ENCODE peak calls at places on chromosomes 1 and 21, in five cellular contexts. F, A, S, Q and W are unnamed samples.

GRCh38 chr1:166874464-166874863 is 1.6 kb downstream of the TADA1 start:
- DNase-seq in S (no peak), A (no peak), F (no peak), Q (no peak), W (no peak)

GRCh38 chr1:60960846-60961542 is 121.4 kb upstream of the NFIA start:
- DNase-seq in F (no peak), Q (no peak), S (no peak), A (no peak), W (peak; percentile 65)

GRCh38 chr1:245516178-245516829 is 361.5 kb downstream of the KIF26B start:
- DNase-seq in F (peak; percentile 21), A (peak; percentile 38), S (no peak), Q (no peak), W (no peak)

GRCh38 chr1:185917646-185918045 is 183.5 kb downstream of the HMCN1 start:
- DNase-seq in F (no peak), A (peak; percentile 20), Q (peak; percentile 79), S (no peak), W (peak; percentile 54)

GRCh38 chr21:17658931-17659330 is 46.2 kb upstream of the BTG3 start:
- DNase-seq in F (no peak), S (no peak), A (no peak), Q (no peak), W (no peak)

GRCh38 chr1:14128096-14128495 is 428.1 kb downstream of the PRDM2 start:
- DNase-seq in Q (no peak), F (no peak), S (no peak), A (no peak), W (no peak)

GRCh38 chr21:42411891-42412635 is 8.4 kb downstream of the UBASH3A start:
- DNase-seq in Q (peak; percentile 52), A (no peak), F (no peak), S (no peak), W (peak; percentile 48)

GRCh38 chr1:7588457-7588827 is 182.7 kb upstream of the VAMP3 start:
- DNase-seq in F (no peak), S (no peak), A (no peak), Q (no peak), W (no peak)

GRCh38 chr1:20603473-20604464 is 14.9 kb downstream of the CDA start:
- DNase-seq in S (no peak), Q (peak; percentile 76), A (peak; percentile 65), F (no peak), W (peak; percentile 92)

GRCh38 chr1:205073511-205073910 is 10.7 kb downstream of the TMEM81 start:
- DNase-seq in Q (no peak), A (no peak), S (no peak), F (no peak), W (no peak)

GRCh38 chr1:178310685-178311105 is 186.1 kb downstream of the CLEC20A start:
- DNase-seq in A (peak; percentile 21), Q (peak; percentile 83), F (peak; percentile 70), S (no peak), W (peak; percentile 47)

GRCh38 chr1:17768651-17769241 is 13.6 kb downstream of the ACTL8 start:
- DNase-seq in A (peak; percentile 68), S (no peak), Q (peak; percentile 81), F (no peak), W (peak; percentile 53)

GRCh38 chr1:154971341-154971998 is 923 bp upstream of the SHC1 start:
- DNase-seq in Q (peak; percentile 61), F (no peak), A (no peak), S (no peak), W (peak; percentile 56)

GRCh38 chr1:156860639-156861423 is at the start of gene NTRK1:
- DNase-seq in A (no peak), F (peak; percentile 50), Q (no peak), S (no peak), W (no peak)

GRCh38 chr1:7538849-7539771 is 232.0 kb upstream of the VAMP3 start:
- DNase-seq in Q (no peak), S (no peak), F (no peak), A (no peak), W (no peak)

GRCh38 chr1:53450225-53450624 is 9.0 kb upstream of the DMRTB1 start:
- DNase-seq in F (no peak), Q (no peak), S (no peak), A (no peak), W (no peak)

DNA sequence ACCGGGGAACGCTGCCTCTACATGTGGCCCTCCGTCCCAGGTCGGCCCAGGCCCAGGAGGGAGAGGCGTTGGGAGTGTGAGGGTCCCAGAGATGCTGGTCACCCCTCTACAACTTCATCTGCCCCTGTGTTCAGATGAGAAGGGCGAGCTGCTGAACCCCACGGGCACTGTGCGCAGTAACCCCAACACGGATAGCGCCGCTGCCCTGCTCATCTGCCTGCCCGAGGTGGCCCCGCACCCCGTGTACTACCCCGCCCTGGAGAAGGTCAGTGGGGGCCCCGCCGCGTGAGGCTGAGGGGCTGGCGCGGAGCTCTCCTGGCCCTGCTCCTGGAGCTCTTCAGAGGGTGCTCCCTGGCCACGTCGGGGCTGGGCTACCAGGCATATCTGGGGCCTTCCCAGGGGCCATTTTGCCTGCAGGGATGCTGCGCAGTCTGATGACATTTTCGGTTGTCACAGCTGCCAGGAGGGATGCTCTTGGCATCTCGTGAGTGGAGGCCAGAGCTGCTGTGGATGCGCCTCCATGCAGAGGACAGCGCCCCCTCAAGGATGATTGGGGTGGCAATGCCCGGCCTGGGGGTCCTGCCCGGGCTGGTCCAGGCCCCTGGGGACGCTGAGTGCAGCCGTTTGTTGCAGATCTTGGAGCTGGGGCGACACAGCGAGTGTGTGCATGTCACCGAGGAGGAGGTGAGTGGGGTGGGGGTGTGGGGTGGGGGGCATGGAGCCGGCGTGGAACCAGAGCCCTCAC is 68.6 kb downstream of the PIK3CD start:
- DNase-seq in A (no peak), F (no peak), Q (no peak), S (no peak), W (no peak)
- TF ChIP-seq CTCF in A (no peak), F (peak; percentile 47), Q (no peak), S (no peak), W (no peak)

GRCh38 chr1:10803971-10804820 is 7.8 kb upstream of the CASZ1 start:
- DNase-seq in A (no peak), Q (no peak), S (no peak), F (no peak), W (no peak)
- H3K4me3 ChIP-seq in A (no peak overlapping the region), Q (no peak overlapping the region), S (no peak overlapping the region), F (no peak overlapping the region), W (no peak overlapping the region)

DNA sequence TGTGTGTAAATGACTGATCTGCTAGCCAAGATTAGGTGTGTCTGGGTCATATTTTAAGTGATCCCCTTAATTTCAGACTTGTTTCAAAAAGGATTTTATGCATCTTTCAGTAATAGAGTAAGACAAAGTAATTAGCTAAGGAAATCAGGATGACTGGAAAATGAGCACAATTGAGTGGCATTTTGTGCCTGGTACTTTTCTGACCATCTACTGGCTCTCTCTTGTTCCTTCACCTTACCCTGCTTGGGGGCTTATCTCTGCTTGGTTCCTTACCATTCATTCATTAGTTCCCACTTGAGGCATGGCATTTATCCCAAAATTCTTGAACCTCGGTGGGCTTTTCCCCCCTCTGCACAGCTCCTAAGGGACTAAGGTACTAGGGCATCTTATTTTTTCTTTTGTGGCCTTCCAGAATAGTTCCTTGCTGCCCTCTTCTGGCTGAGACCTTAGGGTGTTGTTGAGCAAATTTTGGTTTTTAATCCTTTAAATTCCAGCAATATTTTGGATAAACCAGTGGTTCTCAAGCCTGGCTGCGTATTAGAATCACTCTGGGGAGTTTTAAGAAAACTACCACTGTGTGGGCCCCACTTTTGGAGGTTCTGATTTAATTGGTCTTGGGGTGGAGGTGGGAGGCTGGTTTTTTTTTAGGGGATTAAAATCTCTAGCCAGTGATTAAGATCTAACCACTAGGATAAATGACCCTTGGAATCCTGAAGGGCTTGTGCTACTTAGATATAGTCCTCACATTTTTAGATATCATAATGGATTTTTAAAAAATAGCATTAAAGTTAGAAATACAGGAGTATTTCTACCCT is 50.8 kb downstream of the HS2ST1 start:
- DNase-seq in F (peak; percentile 52), A (peak; percentile 15), Q (peak; percentile 72), S (no peak), W (peak; percentile 42)
- TF ChIP-seq CTCF in F (peak; percentile 88), A (peak; percentile 76), Q (peak; percentile 87), S (no peak), W (peak; percentile 83)

DNA sequence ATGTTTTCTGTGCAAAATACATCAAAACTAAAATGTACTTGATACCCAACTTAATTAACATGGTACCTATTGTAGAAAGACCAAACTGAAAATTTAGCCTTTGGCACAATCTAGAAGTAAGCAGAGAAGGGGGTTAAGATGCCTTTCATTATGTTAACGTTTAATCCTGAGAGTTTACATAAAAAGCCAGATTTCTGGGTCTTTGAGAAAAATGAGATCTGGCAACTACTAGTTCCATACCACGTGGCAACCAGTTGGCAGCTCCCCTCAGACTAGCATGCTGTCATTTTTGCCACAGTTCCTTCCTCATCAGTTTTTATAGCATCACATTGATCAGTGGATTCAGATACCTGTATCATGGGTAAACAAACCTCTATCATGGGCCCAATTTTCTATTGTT is 1.5 kb downstream of the RO60 start:
- DNase-seq in F (peak; percentile 22), Q (no peak), A (no peak), S (no peak), W (no peak)
- H3K4me3 ChIP-seq in F (peak overlapping the region; percentile 100), Q (peak overlapping the region; percentile 94), A (peak overlapping the region; percentile 95), S (peak overlapping the region; percentile 94), W (peak overlapping the region; percentile 94)

GRCh38 chr1:161367684-161368398 is at the start of gene CFAP126:
- DNase-seq in A (no peak), F (peak; percentile 78), Q (peak; percentile 95), S (peak; percentile 75), W (peak; percentile 87)
- TF ChIP-seq CTCF in A (no peak), F (peak; percentile 60), Q (peak; percentile 39), S (no peak), W (peak; percentile 20)

GRCh38 chr1:62285984-62286481 is 33.2 kb downstream of the KANK4 start:
- DNase-seq in Q (no peak), A (no peak), S (no peak), F (no peak), W (no peak)
- H3K4me3 ChIP-seq in Q (no peak overlapping the region), A (no peak overlapping the region), S (no peak overlapping the region), F (no peak overlapping the region), W (no peak overlapping the region)